ENCODE peak calls at places on chromosomes 5 and 9, in seven cellular contexts. V, H, E, X, F, J and W are unnamed samples.

GRCh38 chr5:129820-130219 is 37.9 kb downstream of the PLEKHG4B start:
- DNase-seq in V (peak; percentile 81), H (no peak), E (no peak), X (peak; percentile 85), F (peak; percentile 68), J (no peak), W (no peak)

GRCh38 chr9:36488322-36488838 is 84.3 kb upstream of the MELK start:
- DNase-seq in V (no peak), H (no peak), E (no peak), X (no peak), F (no peak), J (no peak), W (no peak)

GRCh38 chr9:105053209-105053652 is 125.3 kb upstream of the ABCA1 start:
- DNase-seq in V (peak; percentile 47), H (peak; percentile 91), E (peak; percentile 47), X (peak; percentile 97), F (no peak), J (no peak), W (no peak)

GRCh38 chr5:106610041-106610440 is 1060.7 kb downstream of the EFNA5 start:
- DNase-seq in V (no peak), H (no peak), E (no peak), X (peak; percentile 24), F (no peak), J (no peak), W (no peak)

GRCh38 chr9:35731415-35732184 is 395 bp downstream of the TLN1 start:
- DNase-seq in V (no peak), H (peak; percentile 35), E (no peak), X (no peak), F (no peak), J (no peak), W (no peak)

GRCh38 chr9:86368871-86369521 is 14.8 kb upstream of the TUT7 start:
- DNase-seq in V (no peak), H (peak; percentile 96), E (no peak), X (peak; percentile 90), F (no peak), J (no peak), W (no peak)

GRCh38 chr5:69415584-69415958 is 655 bp downstream of the MARVELD2 start:
- DNase-seq in V (no peak), H (peak; percentile 22), E (no peak), X (no peak), F (no peak), J (no peak), W (peak; percentile 26)

GRCh38 chr9:561430-561829 is 280.1 kb upstream of the DMRT1 start:
- DNase-seq in V (peak; percentile 65), H (no peak), E (no peak), X (no peak), F (peak; percentile 12), J (no peak), W (no peak)

GRCh38 chr5:6820851-6821479 is 107.7 kb downstream of the TENT4A start:
- DNase-seq in V (no peak), H (no peak), E (peak; percentile 40), X (peak; percentile 47), F (no peak), J (peak; percentile 47), W (peak; percentile 21)

GRCh38 chr5:159018855-159019254 is 80.9 kb downstream of the EBF1 start:
- DNase-seq in V (no peak), H (no peak), E (no peak), X (no peak), F (no peak), J (no peak), W (no peak)

GRCh38 chr5:91095786-91096380 is 287.2 kb downstream of the ARRDC3 start:
- DNase-seq in V (no peak), H (no peak), E (no peak), X (no peak), F (no peak), J (no peak), W (no peak)